ENCODE peak calls at places on chromosome 21, in seven cellular contexts. U, O, G, T, N, W and Y are unnamed samples. For H3K9me3, the result is how much of the 10 kb centered on the place peaks cover.

GRCh38 chr21:31218830-31219608 is 125.0 kb downstream of the TIAM1 start:
- DNase-seq in U (no peak), O (peak), G (no peak), T (no peak), N (peak), W (no peak), Y (peak)

GRCh38 chr21:32414579-32415358 is 2.3 kb downstream of the EVA1C start:
- DNase-seq in U (no peak), O (peak), G (no peak), T (no peak), N (peak), W (no peak), Y (no peak)

GRCh38 chr21:18041012-18041411 is 203.6 kb upstream of the CHODL start:
- DNase-seq in U (peak), O (peak), G (peak), T (no peak), N (no peak), W (peak), Y (no peak)

GRCh38 chr21:36542312-36543101 is 62.6 kb upstream of the CLDN14 start:
- DNase-seq in U (no peak), O (peak), G (no peak), T (no peak), N (no peak), W (peak), Y (no peak)

GRCh38 chr21:31234936-31235335 is 109.1 kb downstream of the TIAM1 start:
- DNase-seq in U (no peak), O (no peak), G (no peak), T (no peak), N (no peak), W (no peak), Y (no peak)

GRCh38 chr21:43865471-43866181 is 603 bp downstream of the AGPAT3 start:
- DNase-seq in U (no peak), O (peak), G (peak), T (peak), N (peak), W (peak), Y (peak)

GRCh38 chr21:45555557-45556301 is 13.5 kb upstream of the SLC19A1 start:
- DNase-seq in U (peak), O (peak), G (peak), T (peak), N (peak), W (peak), Y (peak)

GRCh38 chr21:27776925-27777553 is 810.2 kb upstream of the ADAMTS5 start:
- DNase-seq in U (no peak), O (no peak), G (no peak), T (no peak), N (no peak), W (no peak), Y (no peak)

GRCh38 chr21:37580690-37581089 is 214.1 kb downstream of the DYRK1A start:
- DNase-seq in U (no peak), O (no peak), G (no peak), T (no peak), N (no peak), W (no peak), Y (no peak)

GRCh38 chr21:24899138-24899537 is 708.1 kb downstream of the MRPL39 start:
- DNase-seq in U (no peak), O (no peak), G (no peak), T (no peak), N (no peak), W (no peak), Y (no peak)

GRCh38 chr21:36232641-36233040 is 76.0 kb downstream of the DOP1B start:
- DNase-seq in U (no peak), O (no peak), G (no peak), T (no peak), N (no peak), W (no peak), Y (no peak)

GRCh38 chr21:38219049-38219628 is 37.7 kb upstream of the KCNJ15 start:
- DNase-seq in U (peak), O (peak), G (peak), T (peak), N (peak), W (peak), Y (peak)

GRCh38 chr21:40118527-40118926 is 251.3 kb downstream of the PCP4 start:
- DNase-seq in U (no peak), O (no peak), G (no peak), T (no peak), N (no peak), W (no peak), Y (no peak)
- H3K9me3 ChIP-seq in U (under half), O (under half), G (under half), T (under half), N (under half), W (under half), Y (under half)

GRCh38 chr21:16302851-16303282 is 573.1 kb downstream of the USP25 start:
- DNase-seq in U (peak), O (peak), G (peak), T (no peak), N (peak), W (peak), Y (no peak)

GRCh38 chr21:16304700-16305099 is 574.9 kb downstream of the USP25 start:
- DNase-seq in U (no peak), O (no peak), G (no peak), T (no peak), N (no peak), W (no peak), Y (no peak)

GRCh38 chr21:16307256-16307655 is 577.5 kb downstream of the USP25 start:
- DNase-seq in U (no peak), O (no peak), G (no peak), T (no peak), N (no peak), W (no peak), Y (no peak)

GRCh38 chr21:16305686-16306085 is 575.9 kb downstream of the USP25 start:
- DNase-seq in U (no peak), O (no peak), G (no peak), T (no peak), N (no peak), W (no peak), Y (no peak)

DNA sequence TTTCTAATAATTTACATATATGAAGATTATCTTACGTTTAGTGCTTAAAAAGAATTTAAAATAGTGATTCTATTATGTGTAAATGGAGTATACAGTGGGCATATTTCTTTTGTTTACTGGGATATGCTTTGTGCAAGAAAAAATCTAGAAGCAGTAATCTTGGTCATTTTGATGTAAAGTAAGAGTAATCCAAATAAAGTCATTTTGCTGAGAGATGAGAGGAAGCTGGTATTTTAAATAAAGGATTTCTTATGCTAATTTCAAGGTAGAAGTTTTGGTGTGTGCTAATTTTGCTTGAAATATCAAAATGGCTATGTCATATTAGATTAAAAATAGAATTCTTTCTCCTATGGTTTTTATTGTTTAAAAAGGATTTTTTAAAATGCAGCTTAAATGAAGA is 574.4 kb downstream of the USP25 start:
- DNase-seq in U (no peak), O (no peak), G (no peak), T (no peak), N (no peak), W (no peak), Y (no peak)
- H3K27ac ChIP-seq in U (no peak), O (no peak), G (no peak), T (no peak), N (no peak), W (no peak), Y (no peak)

DNA sequence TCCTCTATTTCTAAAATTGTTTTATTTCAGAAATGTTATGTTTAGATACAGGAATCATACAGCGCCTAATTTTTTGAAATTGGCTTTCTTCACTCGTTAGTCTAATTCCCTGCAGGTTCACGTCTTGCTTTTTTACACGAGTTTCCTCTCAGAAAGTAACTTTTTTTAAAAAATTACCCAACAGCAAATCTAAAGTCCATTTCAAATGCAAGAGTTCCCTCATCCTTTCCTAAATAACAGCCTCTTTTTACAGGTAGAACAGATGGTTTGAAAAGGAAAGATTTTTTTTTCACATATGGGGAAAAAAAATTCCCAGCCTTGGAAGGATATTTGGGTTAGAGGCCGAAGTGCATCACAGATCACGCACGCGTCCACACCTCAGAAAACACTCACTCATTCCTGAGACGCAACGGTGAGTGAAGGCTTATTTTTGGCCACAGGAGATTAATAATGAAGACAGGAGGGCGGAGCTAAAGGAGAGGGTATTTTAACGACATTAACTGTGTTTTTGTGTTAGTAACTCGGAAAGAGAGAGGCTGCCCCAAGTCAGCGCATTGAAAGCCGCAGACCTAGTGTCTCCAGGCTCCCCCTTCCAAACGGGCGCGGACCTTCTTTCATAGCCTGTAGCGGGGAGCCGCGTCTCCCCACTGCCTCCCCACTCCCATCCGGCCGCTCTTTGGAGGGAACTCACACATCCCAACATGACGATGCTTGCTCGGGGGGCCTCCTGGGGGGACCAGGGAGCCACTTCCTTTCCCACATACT is 936 bp upstream of the RIPK4 start:
- DNase-seq in U (peak), O (peak), G (no peak), T (no peak), N (peak), W (no peak), Y (no peak)
- H3K4me3 ChIP-seq in U (peak), O (peak), G (peak), T (peak), N (no peak), W (peak), Y (peak)

GRCh38 chr21:8988696-8989095 is 1532.7 kb upstream of the TPTE start:
- DNase-seq in U (peak), O (no peak), G (no peak), T (no peak), N (no peak), W (no peak), Y (no peak)
- H3K9me3 ChIP-seq in U (under half), O (under half), G (under half), T (under half), N (under half), W (under half), Y (under half)

GRCh38 chr21:46557469-46557868 is 47.4 kb downstream of the S100B start:
- DNase-seq in U (no peak), O (no peak), G (no peak), T (no peak), N (no peak), W (no peak), Y (peak)

GRCh38 chr21:46561448-46562095 is 43.3 kb downstream of the S100B start:
- DNase-seq in U (no peak), O (no peak), G (no peak), T (no peak), N (no peak), W (no peak), Y (no peak)

GRCh38 chr21:46560568-46561447 is 44.1 kb downstream of the S100B start:
- DNase-seq in U (no peak), O (no peak), G (no peak), T (no peak), N (no peak), W (no peak), Y (peak)

GRCh38 chr21:46557919-46558392 is 46.9 kb downstream of the S100B start:
- DNase-seq in U (no peak), O (no peak), G (no peak), T (no peak), N (no peak), W (no peak), Y (no peak)

DNA sequence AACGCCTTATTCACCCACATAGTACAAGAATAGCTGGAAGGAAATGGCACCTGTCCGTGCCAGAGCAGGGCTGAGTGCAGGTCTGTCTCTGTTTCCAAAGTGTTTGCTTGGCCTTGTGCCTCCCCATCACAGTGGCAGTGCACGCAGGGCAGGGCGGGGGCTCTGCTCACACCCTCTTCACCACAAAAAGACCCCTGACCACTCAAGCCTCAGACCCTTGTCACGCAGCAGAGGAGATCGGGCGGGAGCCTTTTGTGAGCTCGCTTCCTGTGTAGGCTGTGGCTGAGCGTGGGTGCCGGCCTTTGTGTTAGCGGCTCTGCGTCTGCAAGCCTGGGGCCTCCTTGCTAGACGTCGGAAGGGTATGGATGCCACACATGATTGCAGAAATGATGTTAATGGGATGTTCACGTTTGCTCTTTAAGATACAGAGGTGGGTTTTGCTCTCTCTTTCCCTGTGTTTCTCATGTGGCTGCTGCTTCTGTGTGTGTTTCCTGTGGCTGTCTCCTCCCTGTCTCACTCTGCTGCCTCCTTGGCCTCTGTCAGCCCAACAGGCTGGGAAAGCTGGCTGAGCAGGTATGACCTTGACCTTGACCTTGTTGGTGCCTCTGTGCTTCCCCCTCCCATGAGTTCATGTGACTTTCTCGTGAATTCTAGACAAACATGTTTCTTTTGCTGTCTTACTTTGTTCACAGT is 45.4 kb downstream of the S100B start:
- DNase-seq in U (no peak), O (no peak), G (no peak), T (no peak), N (no peak), W (peak), Y (no peak)
- H3K27ac ChIP-seq in U (no peak), O (no peak), G (no peak), T (peak), N (no peak), W (peak), Y (peak)